ENCODE peak calls at places on chromosomes 2 and 18, in eight cellular contexts. One of them, this sample, is unnamed.

GRCh38 chr2:10449838-10450691 is 1.9 kb upstream of the ODC1 start:
- DNase-seq in OCI-LY7: no peak
- DNase-seq in GM23338: no peak
- DNase-seq in PC-3: peak
- DNase-seq in neural progenitor cell: no peak
- DNase-seq in SK-N-SH: peak
- DNase-seq in HCT116: no peak
- DNase-seq in MM.1S: no peak
- DNase-seq in this sample: peak

GRCh38 chr2:219441451-219442205 is 7.0 kb downstream of the SPEG start:
- DNase-seq in neural progenitor cell: peak
- DNase-seq in SK-N-SH: peak
- DNase-seq in OCI-LY7: peak
- DNase-seq in MM.1S: peak
- DNase-seq in GM23338: peak
- DNase-seq in PC-3: peak
- DNase-seq in HCT116: no peak
- DNase-seq in this sample: peak

GRCh38 chr18:69876490-69876889 is 71.2 kb downstream of the CD226 start:
- DNase-seq in OCI-LY7: no peak
- DNase-seq in GM23338: no peak
- DNase-seq in SK-N-SH: no peak
- DNase-seq in neural progenitor cell: no peak
- DNase-seq in HCT116: no peak
- DNase-seq in MM.1S: no peak
- DNase-seq in PC-3: no peak
- DNase-seq in this sample: no peak

GRCh38 chr2:105576440-105577241 is 168.1 kb upstream of the NCK2 start:
- DNase-seq in PC-3: peak
- DNase-seq in SK-N-SH: peak
- DNase-seq in MM.1S: peak
- DNase-seq in HCT116: peak
- DNase-seq in OCI-LY7: peak
- DNase-seq in neural progenitor cell: peak
- DNase-seq in GM23338: peak
- DNase-seq in this sample: peak

GRCh38 chr2:239380831-239381708 is 19.8 kb downstream of the HDAC4 start:
- DNase-seq in PC-3: no peak
- DNase-seq in MM.1S: no peak
- DNase-seq in HCT116: no peak
- DNase-seq in neural progenitor cell: no peak
- DNase-seq in GM23338: no peak
- DNase-seq in SK-N-SH: no peak
- DNase-seq in OCI-LY7: peak
- DNase-seq in this sample: no peak

GRCh38 chr2:1632006-1632348 is 112.3 kb downstream of the PXDN start:
- DNase-seq in neural progenitor cell: no peak
- DNase-seq in SK-N-SH: no peak
- DNase-seq in GM23338: no peak
- DNase-seq in PC-3: peak
- DNase-seq in OCI-LY7: no peak
- DNase-seq in MM.1S: peak
- DNase-seq in HCT116: no peak
- DNase-seq in this sample: peak

GRCh38 chr2:99442837-99443236 is 47.0 kb downstream of the REV1 start:
- DNase-seq in GM23338: peak
- DNase-seq in MM.1S: no peak
- DNase-seq in SK-N-SH: no peak
- DNase-seq in OCI-LY7: no peak
- DNase-seq in neural progenitor cell: peak
- DNase-seq in PC-3: peak
- DNase-seq in HCT116: no peak
- DNase-seq in this sample: no peak

GRCh38 chr18:5900249-5900648 is 4.9 kb upstream of the TMEM200C start:
- DNase-seq in neural progenitor cell: no peak
- DNase-seq in SK-N-SH: no peak
- DNase-seq in PC-3: peak
- DNase-seq in GM23338: no peak
- DNase-seq in HCT116: no peak
- DNase-seq in OCI-LY7: no peak
- DNase-seq in MM.1S: no peak
- DNase-seq in this sample: peak

GRCh38 chr18:6414118-6414722 is 491 bp downstream of the L3MBTL4 start:
- DNase-seq in SK-N-SH: peak
- DNase-seq in PC-3: peak
- DNase-seq in OCI-LY7: no peak
- DNase-seq in neural progenitor cell: peak
- DNase-seq in MM.1S: peak
- DNase-seq in GM23338: peak
- DNase-seq in HCT116: no peak
- DNase-seq in this sample: peak

GRCh38 chr18:31990823-31991222 is 27.8 kb upstream of the RNF125 start:
- DNase-seq in neural progenitor cell: no peak
- DNase-seq in PC-3: no peak
- DNase-seq in MM.1S: peak
- DNase-seq in GM23338: no peak
- DNase-seq in SK-N-SH: no peak
- DNase-seq in HCT116: no peak
- DNase-seq in OCI-LY7: peak
- DNase-seq in this sample: no peak

GRCh38 chr2:156753766-156754165 is 317.6 kb downstream of the GPD2 start:
- DNase-seq in HCT116: no peak
- DNase-seq in SK-N-SH: no peak
- DNase-seq in PC-3: no peak
- DNase-seq in OCI-LY7: no peak
- DNase-seq in GM23338: no peak
- DNase-seq in neural progenitor cell: no peak
- DNase-seq in MM.1S: no peak
- DNase-seq in this sample: no peak

GRCh38 chr18:10878703-10879102 is 270.7 kb downstream of the PIEZO2 start:
- DNase-seq in GM23338: no peak
- DNase-seq in neural progenitor cell: no peak
- DNase-seq in HCT116: no peak
- DNase-seq in PC-3: no peak
- DNase-seq in MM.1S: peak
- DNase-seq in OCI-LY7: peak
- DNase-seq in SK-N-SH: no peak
- DNase-seq in this sample: no peak

GRCh38 chr2:158395166-158395565 is 61.4 kb downstream of the CCDC148 start:
- DNase-seq in PC-3: no peak
- DNase-seq in SK-N-SH: no peak
- DNase-seq in MM.1S: no peak
- DNase-seq in GM23338: no peak
- DNase-seq in neural progenitor cell: peak
- DNase-seq in OCI-LY7: no peak
- DNase-seq in HCT116: no peak
- DNase-seq in this sample: peak

GRCh38 chr2:171244466-171244969 is 83.8 kb upstream of the TLK1 start:
- DNase-seq in OCI-LY7: no peak
- DNase-seq in HCT116: no peak
- DNase-seq in PC-3: no peak
- DNase-seq in GM23338: no peak
- DNase-seq in MM.1S: no peak
- DNase-seq in neural progenitor cell: no peak
- DNase-seq in SK-N-SH: no peak
- DNase-seq in this sample: peak

GRCh38 chr18:12032786-12033642 is 51.7 kb downstream of the IMPA2 start:
- DNase-seq in PC-3: peak
- DNase-seq in SK-N-SH: no peak
- DNase-seq in GM23338: no peak
- DNase-seq in MM.1S: no peak
- DNase-seq in OCI-LY7: no peak
- DNase-seq in neural progenitor cell: no peak
- DNase-seq in HCT116: no peak
- DNase-seq in this sample: no peak

GRCh38 chr2:48799605-48800004 is 44.1 kb upstream of the LHCGR start:
- DNase-seq in OCI-LY7: no peak
- DNase-seq in neural progenitor cell: no peak
- DNase-seq in SK-N-SH: no peak
- DNase-seq in HCT116: no peak
- DNase-seq in PC-3: no peak
- DNase-seq in MM.1S: no peak
- DNase-seq in GM23338: no peak
- DNase-seq in this sample: peak

GRCh38 chr18:76573325-76574025 is 78.4 kb upstream of the ZNF516 start:
- DNase-seq in MM.1S: no peak
- DNase-seq in SK-N-SH: no peak
- DNase-seq in GM23338: no peak
- DNase-seq in neural progenitor cell: no peak
- DNase-seq in HCT116: no peak
- DNase-seq in PC-3: peak
- DNase-seq in OCI-LY7: no peak
- DNase-seq in this sample: no peak

GRCh38 chr2:237894986-237895543 is 35.6 kb downstream of the RAMP1 start:
- DNase-seq in PC-3: no peak
- DNase-seq in neural progenitor cell: no peak
- DNase-seq in SK-N-SH: no peak
- DNase-seq in HCT116: no peak
- DNase-seq in GM23338: no peak
- DNase-seq in OCI-LY7: no peak
- DNase-seq in MM.1S: no peak
- DNase-seq in this sample: no peak

GRCh38 chr2:119255760-119256573 is 32.3 kb downstream of the STEAP3 start:
- DNase-seq in HCT116: peak
- DNase-seq in GM23338: peak
- DNase-seq in PC-3: peak
- DNase-seq in SK-N-SH: peak
- DNase-seq in OCI-LY7: no peak
- DNase-seq in neural progenitor cell: peak
- DNase-seq in MM.1S: no peak
- DNase-seq in this sample: peak

GRCh38 chr2:23283653-23284052 is 101.3 kb upstream of the KLHL29 start:
- DNase-seq in neural progenitor cell: no peak
- DNase-seq in OCI-LY7: no peak
- DNase-seq in MM.1S: no peak
- DNase-seq in PC-3: peak
- DNase-seq in GM23338: no peak
- DNase-seq in SK-N-SH: no peak
- DNase-seq in HCT116: no peak
- DNase-seq in this sample: no peak

GRCh38 chr2:106117882-106118684 is 76.0 kb downstream of the UXS1 start:
- DNase-seq in GM23338: no peak
- DNase-seq in HCT116: no peak
- DNase-seq in SK-N-SH: no peak
- DNase-seq in neural progenitor cell: no peak
- DNase-seq in PC-3: peak
- DNase-seq in OCI-LY7: no peak
- DNase-seq in MM.1S: no peak
- DNase-seq in this sample: no peak

GRCh38 chr18:63741769-63742168 is 33.4 kb upstream of the SERPINB7 start:
- DNase-seq in MM.1S: no peak
- DNase-seq in HCT116: no peak
- DNase-seq in PC-3: peak
- DNase-seq in GM23338: peak
- DNase-seq in neural progenitor cell: no peak
- DNase-seq in OCI-LY7: no peak
- DNase-seq in SK-N-SH: no peak
- DNase-seq in this sample: no peak

GRCh38 chr2:227115761-227116160 is 48.2 kb downstream of the COL4A4 start:
- DNase-seq in GM23338: no peak
- DNase-seq in HCT116: no peak
- DNase-seq in MM.1S: no peak
- DNase-seq in neural progenitor cell: no peak
- DNase-seq in OCI-LY7: no peak
- DNase-seq in SK-N-SH: no peak
- DNase-seq in PC-3: no peak
- DNase-seq in this sample: no peak

GRCh38 chr2:96869281-96869823 is 528 bp downstream of the SEMA4C start:
- DNase-seq in MM.1S: no peak
- DNase-seq in HCT116: peak
- DNase-seq in neural progenitor cell: peak
- DNase-seq in GM23338: peak
- DNase-seq in SK-N-SH: peak
- DNase-seq in OCI-LY7: no peak
- DNase-seq in PC-3: peak
- DNase-seq in this sample: peak

GRCh38 chr2:105924271-105924670 is 179.6 kb downstream of the NCK2 start:
- DNase-seq in HCT116: no peak
- DNase-seq in SK-N-SH: no peak
- DNase-seq in OCI-LY7: no peak
- DNase-seq in MM.1S: no peak
- DNase-seq in GM23338: no peak
- DNase-seq in neural progenitor cell: no peak
- DNase-seq in PC-3: no peak
- DNase-seq in this sample: no peak

GRCh38 chr2:212249451-212249850 is 289.2 kb downstream of the ERBB4 start:
- DNase-seq in GM23338: peak
- DNase-seq in neural progenitor cell: no peak
- DNase-seq in PC-3: peak
- DNase-seq in SK-N-SH: no peak
- DNase-seq in MM.1S: peak
- DNase-seq in OCI-LY7: no peak
- DNase-seq in HCT116: no peak
- DNase-seq in this sample: peak
- TF ChIP-seq CTCF in GM23338: peak
- TF ChIP-seq CTCF in neural progenitor cell: peak
- TF ChIP-seq CTCF in PC-3: peak
- TF ChIP-seq CTCF in SK-N-SH: peak
- TF ChIP-seq CTCF in MM.1S: peak
- TF ChIP-seq CTCF in OCI-LY7: peak
- TF ChIP-seq CTCF in HCT116: peak
- TF ChIP-seq CTCF in this sample: peak

GRCh38 chr18:35179906-35180305 is 60.9 kb upstream of the ZNF397 start:
- DNase-seq in PC-3: no peak
- DNase-seq in neural progenitor cell: no peak
- DNase-seq in GM23338: no peak
- DNase-seq in HCT116: no peak
- DNase-seq in OCI-LY7: no peak
- DNase-seq in MM.1S: no peak
- DNase-seq in SK-N-SH: no peak
- DNase-seq in this sample: no peak
- H2AFZ ChIP-seq in PC-3: no peak
- H2AFZ ChIP-seq in neural progenitor cell: no peak
- H2AFZ ChIP-seq in GM23338: peak
- H2AFZ ChIP-seq in HCT116: no peak
- H2AFZ ChIP-seq in OCI-LY7: peak
- H2AFZ ChIP-seq in MM.1S: no peak
- H2AFZ ChIP-seq in SK-N-SH: no peak
- H2AFZ ChIP-seq in this sample: no peak

GRCh38 chr2:20191714-20192569 is 33.0 kb downstream of the SDC1 start:
- DNase-seq in GM23338: no peak
- DNase-seq in HCT116: no peak
- DNase-seq in OCI-LY7: no peak
- DNase-seq in SK-N-SH: no peak
- DNase-seq in MM.1S: no peak
- DNase-seq in PC-3: no peak
- DNase-seq in neural progenitor cell: no peak
- DNase-seq in this sample: no peak
- TF ChIP-seq EZH2phosphoT487 in GM23338: no peak
- TF ChIP-seq EZH2phosphoT487 in HCT116: no peak
- TF ChIP-seq EZH2phosphoT487 in OCI-LY7: no peak
- TF ChIP-seq EZH2phosphoT487 in SK-N-SH: no peak
- TF ChIP-seq EZH2phosphoT487 in MM.1S: no peak
- TF ChIP-seq EZH2phosphoT487 in PC-3: no peak
- TF ChIP-seq EZH2phosphoT487 in neural progenitor cell: no peak
- TF ChIP-seq EZH2phosphoT487 in this sample: no peak

GRCh38 chr18:21243041-21243431 is 1.0 kb downstream of the GREB1L start:
- DNase-seq in neural progenitor cell: peak
- DNase-seq in SK-N-SH: no peak
- DNase-seq in OCI-LY7: no peak
- DNase-seq in HCT116: no peak
- DNase-seq in MM.1S: no peak
- DNase-seq in PC-3: peak
- DNase-seq in GM23338: peak
- DNase-seq in this sample: peak

GRCh38 chr18:21241224-21242131 is 554 bp upstream of the GREB1L start:
- DNase-seq in GM23338: peak
- DNase-seq in MM.1S: no peak
- DNase-seq in neural progenitor cell: peak
- DNase-seq in OCI-LY7: no peak
- DNase-seq in HCT116: no peak
- DNase-seq in PC-3: peak
- DNase-seq in SK-N-SH: peak
- DNase-seq in this sample: peak

GRCh38 chr18:21242141-21243040 is at the start of gene GREB1L:
- DNase-seq in HCT116: peak
- DNase-seq in SK-N-SH: peak
- DNase-seq in MM.1S: peak
- DNase-seq in OCI-LY7: no peak
- DNase-seq in PC-3: peak
- DNase-seq in GM23338: peak
- DNase-seq in neural progenitor cell: peak
- DNase-seq in this sample: peak
- TF ChIP-seq CTCF in HCT116: no peak
- TF ChIP-seq CTCF in SK-N-SH: no peak
- TF ChIP-seq CTCF in MM.1S: peak
- TF ChIP-seq CTCF in OCI-LY7: no peak
- TF ChIP-seq CTCF in PC-3: no peak
- TF ChIP-seq CTCF in GM23338: peak
- TF ChIP-seq CTCF in neural progenitor cell: peak
- TF ChIP-seq CTCF in this sample: peak

This sample was measured in hepatocyte.